ENCODE peak calls at places on chromosomes 6 and 20, in six cellular contexts. V, U, A, N, M and Y are unnamed samples.
A peak's percentile ranks its signal among the peaks of the same experiment; 100 is the strongest.

GRCh38 chr20:61874421-61875068 is 191.1 kb downstream of the TAF4 start:
- DNase-seq in N (no peak), M (peak; percentile 47), V (no peak), A (peak; percentile 25), U (peak; percentile 51), Y (peak; percentile 48)

GRCh38 chr6:147035891-147036290 is 168.3 kb upstream of the STXBP5 start:
- DNase-seq in A (no peak), N (no peak), V (no peak), U (no peak), M (no peak), Y (no peak)

GRCh38 chr6:31888281-31889258 is 8.9 kb downstream of the EHMT2 start:
- DNase-seq in A (no peak), N (no peak), U (no peak), M (peak; percentile 71), V (no peak), Y (peak; percentile 46)

GRCh38 chr20:54133434-54134427 is 40.1 kb downstream of the CYP24A1 start:
- DNase-seq in U (peak; percentile 92), V (no peak), A (peak; percentile 100), M (no peak), N (no peak), Y (no peak)

GRCh38 chr6:159068904-159069578 is 24.2 kb upstream of the TAGAP start:
- DNase-seq in N (no peak), A (no peak), M (no peak), U (no peak), V (no peak), Y (no peak)

GRCh38 chr20:13718161-13718560 is 66.6 kb downstream of the ESF1 start:
- DNase-seq in U (no peak), V (peak; percentile 11), N (no peak), A (no peak), M (no peak), Y (no peak)

GRCh38 chr20:41358717-41359116 is 7.9 kb downstream of the EMILIN3 start:
- DNase-seq in N (no peak), A (peak; percentile 58), V (no peak), U (no peak), M (no peak), Y (no peak)

GRCh38 chr6:168514216-168514615 is 73.2 kb downstream of the SMOC2 start:
- DNase-seq in N (no peak), A (no peak), U (no peak), M (no peak), V (no peak), Y (no peak)

GRCh38 chr6:158050107-158050735 is 68.6 kb downstream of the SYNJ2 start:
- DNase-seq in M (no peak), N (no peak), V (no peak), A (no peak), U (no peak), Y (no peak)

GRCh38 chr6:71412559-71412958 is 123.9 kb downstream of the OGFRL1 start:
- DNase-seq in V (no peak), N (no peak), M (no peak), U (no peak), A (no peak), Y (no peak)

GRCh38 chr6:130307752-130308361 is 58.0 kb upstream of the TMEM200A start:
- DNase-seq in A (peak; percentile 61), N (no peak), M (no peak), U (peak; percentile 72), V (no peak), Y (no peak)

GRCh38 chr6:130298258-130298657 is 67.6 kb upstream of the TMEM200A start:
- DNase-seq in U (no peak), N (no peak), V (no peak), A (no peak), M (no peak), Y (no peak)

GRCh38 chr6:130306377-130306776 is 59.4 kb upstream of the TMEM200A start:
- DNase-seq in U (no peak), M (no peak), N (no peak), A (no peak), V (no peak), Y (peak; percentile 11)

GRCh38 chr6:130309028-130309427 is 56.8 kb upstream of the TMEM200A start:
- DNase-seq in A (no peak), N (no peak), U (no peak), M (no peak), V (no peak), Y (no peak)

GRCh38 chr6:130303436-130303835 is 62.4 kb upstream of the TMEM200A start:
- DNase-seq in M (no peak), V (no peak), N (no peak), A (no peak), U (no peak), Y (no peak)
- TF ChIP-seq MYC in M (no peak), V (no peak), N (no peak), A (no peak), U (no peak), Y (no peak)

GRCh38 chr6:105994522-105995402 is 91.4 kb upstream of the PRDM1 start:
- DNase-seq in M (no peak), N (peak; percentile 34), A (no peak), V (no peak), U (peak; percentile 39), Y (peak; percentile 89)
- TF ChIP-seq POLR2A in M (no peak), N (no peak), A (no peak), V (no peak), U (no peak), Y (peak; percentile 39)

GRCh38 chr6:126786262-126786661 is 332.2 kb upstream of the RSPO3 start:
- DNase-seq in U (no peak), V (no peak), M (no peak), N (no peak), A (no peak), Y (no peak)
- TF ChIP-seq MYC in U (no peak), V (no peak), M (no peak), N (no peak), A (no peak), Y (no peak)

DNA sequence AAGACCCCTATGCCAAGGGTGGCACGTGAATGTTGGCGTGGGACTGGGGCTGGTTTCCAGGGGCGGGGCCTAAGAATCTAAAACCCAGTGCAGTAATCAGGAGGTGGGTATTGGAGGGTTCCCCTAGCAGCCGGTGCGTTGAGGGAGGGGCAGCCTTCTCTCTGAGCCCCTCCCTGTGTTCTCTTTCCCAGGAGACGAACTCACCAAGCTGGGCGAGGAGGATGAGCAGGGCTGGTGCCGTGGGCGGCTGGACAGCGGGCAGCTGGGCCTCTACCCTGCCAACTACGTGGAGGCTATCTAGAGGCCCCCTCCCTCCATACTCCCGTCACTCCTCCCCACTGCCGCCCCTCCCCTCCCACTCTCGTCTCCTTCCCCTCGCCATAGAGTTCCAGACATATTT is 23.9 kb downstream of the SPDEF start:
- DNase-seq in A (no peak), N (no peak), U (no peak), V (no peak), M (no peak), Y (no peak)
- TF ChIP-seq POLR2A in A (no peak), N (no peak), U (no peak), V (no peak), M (no peak), Y (no peak)

GRCh38 chr6:152454003-152454402 is 183.2 kb downstream of the SYNE1 start:
- DNase-seq in M (no peak), V (no peak), A (no peak), U (no peak), N (no peak), Y (no peak)

GRCh38 chr6:152450519-152450918 is 186.6 kb downstream of the SYNE1 start:
- DNase-seq in M (no peak), N (no peak), A (no peak), V (no peak), U (no peak), Y (no peak)

GRCh38 chr6:152453421-152453820 is 183.7 kb downstream of the SYNE1 start:
- DNase-seq in U (no peak), A (no peak), V (no peak), M (no peak), N (peak; percentile 63), Y (no peak)

GRCh38 chr6:152457949-152458624 is 179.1 kb downstream of the SYNE1 start:
- DNase-seq in M (no peak), A (peak; percentile 22), V (no peak), N (no peak), U (no peak), Y (no peak)

DNA sequence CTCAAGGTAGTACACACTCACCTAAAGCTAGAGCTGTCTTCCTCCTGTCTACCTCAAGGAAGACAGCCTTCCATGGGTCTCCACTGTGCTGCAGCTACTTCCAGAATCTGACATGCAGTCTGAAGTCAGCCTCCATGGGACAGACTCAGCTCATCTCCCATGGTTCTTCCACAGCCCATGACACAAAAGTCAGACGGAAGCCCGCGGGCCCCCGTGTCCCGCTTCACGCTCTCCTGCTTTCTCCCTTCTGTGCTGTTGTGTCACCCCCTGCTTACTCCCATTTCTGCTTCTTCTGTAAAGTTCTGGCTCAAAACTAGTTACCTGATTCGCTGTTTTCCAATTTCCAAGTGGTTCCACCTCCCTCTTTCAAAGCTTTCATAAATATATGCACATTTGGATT is 184.5 kb downstream of the SYNE1 start:
- DNase-seq in V (no peak), A (no peak), M (no peak), U (no peak), N (no peak), Y (no peak)
- TF ChIP-seq MYC in V (no peak), A (no peak), M (no peak), U (no peak), N (no peak), Y (no peak)

DNA sequence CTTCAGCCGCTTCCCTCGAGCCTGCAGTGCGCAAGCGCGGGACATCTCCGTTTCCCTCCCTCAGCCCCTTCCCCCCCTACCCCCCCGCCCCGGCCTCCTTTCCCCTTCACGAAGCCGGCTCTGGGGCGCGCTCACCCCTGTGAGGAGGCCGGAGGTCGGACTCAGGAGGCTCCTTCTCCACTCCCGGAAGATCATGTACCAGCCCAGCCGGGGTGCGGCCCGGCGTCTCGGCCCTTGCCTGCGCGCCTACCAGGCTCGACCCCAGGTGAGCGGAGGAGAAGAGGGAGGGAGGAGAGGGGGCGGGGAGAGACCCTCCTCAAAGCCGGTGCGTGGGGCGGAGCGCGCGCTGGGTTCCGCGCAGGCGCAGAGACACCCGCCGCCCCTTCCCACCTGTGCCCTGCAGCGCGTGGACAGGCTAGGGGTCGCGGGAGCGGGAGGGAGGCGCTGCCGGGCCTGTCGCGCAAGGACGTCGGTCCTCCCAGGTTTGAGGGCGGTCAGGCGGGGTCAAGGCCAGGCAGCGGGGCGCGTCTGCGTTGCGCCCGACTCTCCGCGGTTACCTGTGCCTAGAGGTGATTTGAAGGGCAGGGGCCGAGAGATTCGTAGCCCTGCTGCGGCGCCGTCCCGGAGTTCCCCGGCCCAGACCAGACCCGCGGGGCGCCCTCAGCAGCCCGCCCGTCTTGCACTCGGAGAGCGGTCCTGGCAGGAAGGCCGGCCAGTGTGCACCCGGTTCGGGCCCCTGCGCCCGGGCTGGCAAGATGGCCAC is at the start of gene C6orf136:
- DNase-seq in V (peak; percentile 75), M (peak; percentile 99), U (peak; percentile 93), N (peak; percentile 66), A (peak; percentile 91), Y (peak; percentile 96)
- TF ChIP-seq POLR2A in V (peak; percentile 84), M (peak; percentile 86), U (peak; percentile 49), N (peak; percentile 69), A (peak; percentile 97), Y (peak; percentile 70)